ENCODE peak calls at places on chromosomes 4 and X, in four cellular contexts. N is anterior cingulate cortex; H is activated CD4-positive, alpha-beta T cell treated with anti-CD3 and anti-CD28 coated beads, Interleukin-2, amount 10 ng/mL, durations not matched to agents 7 days and 5 days; I is T-helper 22 cell. K is an unnamed sample.

GRCh38 chrX:87299563-87300160 is 217.9 kb upstream of the KLHL4 start:
- DNase-seq in N (no peak), I (no peak), H (no peak), K (no peak)

GRCh38 chrX:103918584-103919335 is 43.7 kb upstream of the TMSB15B start:
- DNase-seq in N (peak), I (peak), H (peak), K (peak)

GRCh38 chr4:139243448-139244365 is 36.3 kb downstream of the MGARP start:
- DNase-seq in N (no peak), H (no peak), I (no peak), K (no peak)

GRCh38 chr4:40626183-40626990 is 3.3 kb downstream of the RBM47 start:
- DNase-seq in N (no peak), H (no peak), I (no peak), K (no peak)

GRCh38 chr4:13294961-13295605 is 189.1 kb downstream of the RAB28 start:
- DNase-seq in N (no peak), H (no peak), I (no peak), K (no peak)

GRCh38 chr4:77203380-77204197 is 46.6 kb downstream of the CCNG2 start:
- DNase-seq in H (peak), I (peak), N (peak), K (no peak)

GRCh38 chr4:180560896-180561295 is 1682.3 kb upstream of the TENM3 start:
- DNase-seq in H (no peak), I (no peak), N (no peak), K (no peak)

GRCh38 chr4:188960411-188961093 is 821.3 kb downstream of the TRIML1 start:
- DNase-seq in I (no peak), N (no peak), H (no peak), K (no peak)

GRCh38 chrX:87583679-87584078 is 66.1 kb downstream of the KLHL4 start:
- DNase-seq in N (no peak), I (no peak), H (no peak), K (no peak)

GRCh38 chrX:22110729-22111494 is 78.8 kb downstream of the PHEX start:
- DNase-seq in H (no peak), I (no peak), N (no peak), K (no peak)